ENCODE peak calls at places on chromosomes 2 and 18, in four cellular contexts. I, B, K and H are unnamed samples.

GRCh38 chr2:234372506-234372905 is 124.4 kb downstream of the ARL4C start:
- DNase-seq in I (no peak), B (no peak), K (no peak), H (no peak)

GRCh38 chr2:36682562-36682961 is 13.9 kb upstream of the VIT start:
- DNase-seq in I (no peak), B (no peak), K (no peak), H (no peak)

GRCh38 chr2:120287183-120288015 is 34.7 kb downstream of the RALB start:
- DNase-seq in I (peak; percentile 96), B (peak; percentile 84), K (no peak), H (no peak)

GRCh38 chr2:231918501-231919330 is 7.5 kb downstream of the NPPC start:
- DNase-seq in I (no peak), B (no peak), K (no peak), H (no peak)

GRCh38 chr18:23992119-23992940 is 22.2 kb upstream of the TTC39C start:
- DNase-seq in I (peak; percentile 38), B (peak; percentile 61), K (peak; percentile 67), H (peak; percentile 87)

GRCh38 chr2:174717273-174717672 is 47.0 kb downstream of the CHRNA1 start:
- DNase-seq in I (peak; percentile 53), B (no peak), K (no peak), H (no peak)

GRCh38 chr2:184769038-184769437 is 170.7 kb downstream of the ZNF804A start:
- DNase-seq in I (peak; percentile 81), B (no peak), K (no peak), H (no peak)

GRCh38 chr18:22485808-22486244 is 68.1 kb upstream of the CTAGE1 start:
- DNase-seq in I (no peak), B (no peak), K (no peak), H (no peak)

GRCh38 chr2:230958803-230959756 is 34.0 kb upstream of the GPR55 start:
- DNase-seq in I (no peak), B (no peak), K (no peak), H (no peak)

GRCh38 chr2:118554616-118555015 is 292.8 kb downstream of the EN1 start:
- DNase-seq in I (no peak), B (no peak), K (no peak), H (no peak)

GRCh38 chr2:241561811-241562210 is 3.3 kb downstream of the BOK start:
- DNase-seq in I (peak; percentile 80), B (peak; percentile 99), K (peak; percentile 75), H (peak; percentile 85)

GRCh38 chr2:215946581-215946980 is 66.8 kb downstream of the MREG start:
- DNase-seq in I (no peak), B (no peak), K (no peak), H (no peak)

GRCh38 chr2:230964136-230964730 is 31.7 kb upstream of the SPATA3 start:
- DNase-seq in I (no peak), B (no peak), K (no peak), H (no peak)

GRCh38 chr2:58030789-58031188 is 15.8 kb upstream of the VRK2 start:
- DNase-seq in I (peak; percentile 57), B (no peak), K (no peak), H (no peak)

GRCh38 chr2:54979645-54980044 is 70.6 kb downstream of the RTN4 start:
- DNase-seq in I (no peak), B (no peak), K (peak; percentile 85), H (no peak)

GRCh38 chr2:27094353-27094984 is 7.9 kb downstream of the KHK start:
- DNase-seq in I (no peak), B (no peak), K (no peak), H (no peak)

GRCh38 chr18:58754544-58755068 is 83.3 kb downstream of the MALT1 start:
- DNase-seq in I (no peak), B (no peak), K (no peak), H (peak; percentile 62)

GRCh38 chr2:45650851-45651414 is 542 bp upstream of the PRKCE start:
- DNase-seq in I (peak; percentile 98), B (peak; percentile 92), K (peak; percentile 92), H (peak; percentile 96)

GRCh38 chr2:43842866-43843226 is 4.1 kb downstream of the ABCG8 start:
- DNase-seq in I (no peak), B (no peak), K (no peak), H (no peak)

GRCh38 chr2:54871457-54872103 is 148.1 kb downstream of the EML6 start:
- DNase-seq in I (peak; percentile 45), B (no peak), K (no peak), H (no peak)

GRCh38 chr2:71060871-71061270 is 7.6 kb upstream of the NAGK start:
- DNase-seq in I (no peak), B (no peak), K (no peak), H (no peak)

GRCh38 chr2:104845552-104845931 is 8.4 kb upstream of the POU3F3 start:
- DNase-seq in I (no peak), B (no peak), K (no peak), H (no peak)

GRCh38 chr2:104846182-104846954 is 7.5 kb upstream of the POU3F3 start:
- DNase-seq in I (no peak), B (no peak), K (no peak), H (no peak)

GRCh38 chr2:104847821-104848160 is 6.1 kb upstream of the POU3F3 start:
- DNase-seq in I (no peak), B (no peak), K (no peak), H (no peak)

GRCh38 chr2:104848526-104848925 is 5.4 kb upstream of the POU3F3 start:
- DNase-seq in I (no peak), B (no peak), K (no peak), H (no peak)

GRCh38 chr2:104846955-104847820 is 6.7 kb upstream of the POU3F3 start:
- DNase-seq in I (no peak), B (no peak), K (no peak), H (no peak)
- H3K4me3 ChIP-seq in I (no peak overlapping the region), B (no peak overlapping the region), K (no peak overlapping the region), H (no peak overlapping the region)

GRCh38 chr2:221448086-221448856 is 123.8 kb downstream of the EPHA4 start:
- DNase-seq in I (no peak), B (no peak), K (no peak), H (no peak)

GRCh38 chr2:221449406-221449805 is 122.7 kb downstream of the EPHA4 start:
- DNase-seq in I (no peak), B (no peak), K (no peak), H (no peak)

GRCh38 chr2:221446140-221446539 is 126.0 kb downstream of the EPHA4 start:
- DNase-seq in I (no peak), B (no peak), K (no peak), H (no peak)

GRCh38 chr2:221448857-221449390 is 123.2 kb downstream of the EPHA4 start:
- DNase-seq in I (no peak), B (no peak), K (no peak), H (no peak)

DNA sequence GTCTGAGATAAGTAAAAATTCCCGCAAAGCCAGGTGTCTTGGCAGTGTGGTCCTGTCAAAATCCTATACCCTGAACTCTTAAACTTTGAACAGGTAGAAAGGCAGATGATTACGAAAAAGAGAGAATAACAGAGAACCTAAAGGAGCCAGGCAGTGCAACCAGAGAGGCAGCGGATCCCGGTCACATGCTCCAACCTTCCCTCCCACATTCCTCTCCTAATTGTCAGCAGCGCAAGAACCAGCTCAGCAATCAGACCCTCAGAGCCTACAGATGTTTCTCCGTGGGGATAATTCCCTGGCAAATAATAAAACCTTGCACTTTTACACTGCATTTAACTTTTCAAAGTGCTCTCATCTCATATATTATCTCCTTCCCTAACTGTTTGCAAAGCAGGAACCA is 124.8 kb downstream of the EPHA4 start:
- DNase-seq in I (peak; percentile 41), B (no peak), K (no peak), H (no peak)
- H3K4me1 ChIP-seq in I (peaks cover 2% of the 10 kb centered on the region), B (peaks cover 12% of the 10 kb centered on the region), K (no peaks in the 10 kb centered on the region), H (no peaks in the 10 kb centered on the region)

GRCh38 chr18:75130591-75131274 is 78.2 kb downstream of the PTGR3 start:
- DNase-seq in I (peak; percentile 12), B (peak; percentile 25), K (no peak), H (no peak)

GRCh38 chr18:75132471-75132870 is 76.5 kb downstream of the PTGR3 start:
- DNase-seq in I (no peak), B (no peak), K (no peak), H (no peak)

GRCh38 chr18:75132068-75132467 is 76.9 kb downstream of the PTGR3 start:
- DNase-seq in I (no peak), B (no peak), K (no peak), H (no peak)

GRCh38 chr18:75132931-75133525 is 75.9 kb downstream of the PTGR3 start:
- DNase-seq in I (no peak), B (no peak), K (no peak), H (no peak)

DNA sequence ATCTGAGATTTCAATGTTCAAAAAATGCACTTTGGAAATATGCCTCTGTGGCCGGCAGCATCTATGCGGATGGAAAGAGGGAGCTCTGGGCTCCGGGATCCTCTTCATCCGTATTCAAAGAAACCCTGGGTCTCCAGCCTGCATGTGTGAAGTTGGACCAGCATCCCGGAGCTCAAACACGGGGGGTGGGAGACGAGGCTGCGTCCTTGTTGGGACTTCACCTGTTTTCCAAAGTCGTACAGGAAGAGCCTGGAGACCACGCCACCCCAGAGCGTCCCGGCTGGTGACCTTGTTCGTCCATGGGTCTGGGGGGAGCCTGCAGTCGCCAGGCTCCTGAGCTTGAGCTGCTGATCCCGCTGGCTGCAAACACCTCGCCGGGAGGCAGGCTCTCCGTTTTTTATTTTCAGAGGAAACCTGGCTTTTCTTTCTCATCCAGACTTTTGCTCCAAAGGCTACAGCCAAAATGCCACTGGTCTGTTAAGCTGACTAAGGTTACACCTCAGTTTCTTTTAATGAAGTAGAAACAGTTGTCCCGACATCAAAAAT is 77.4 kb downstream of the PTGR3 start:
- DNase-seq in I (no peak), B (no peak), K (no peak), H (no peak)
- H3K4me3 ChIP-seq in I (no peak overlapping the region), B (no peak overlapping the region), K (no peak overlapping the region), H (no peak overlapping the region)

GRCh38 chr2:217908544-217908943 is 94.3 kb downstream of the TNS1 start:
- DNase-seq in I (no peak), B (no peak), K (no peak), H (no peak)

GRCh38 chr2:217910875-217911212 is 92.0 kb downstream of the TNS1 start:
- DNase-seq in I (no peak), B (no peak), K (no peak), H (no peak)

GRCh38 chr2:217911283-217911965 is 91.4 kb downstream of the TNS1 start:
- DNase-seq in I (no peak), B (no peak), K (no peak), H (no peak)

GRCh38 chr2:217907266-217907665 is 95.5 kb downstream of the TNS1 start:
- DNase-seq in I (no peak), B (no peak), K (no peak), H (no peak)

DNA sequence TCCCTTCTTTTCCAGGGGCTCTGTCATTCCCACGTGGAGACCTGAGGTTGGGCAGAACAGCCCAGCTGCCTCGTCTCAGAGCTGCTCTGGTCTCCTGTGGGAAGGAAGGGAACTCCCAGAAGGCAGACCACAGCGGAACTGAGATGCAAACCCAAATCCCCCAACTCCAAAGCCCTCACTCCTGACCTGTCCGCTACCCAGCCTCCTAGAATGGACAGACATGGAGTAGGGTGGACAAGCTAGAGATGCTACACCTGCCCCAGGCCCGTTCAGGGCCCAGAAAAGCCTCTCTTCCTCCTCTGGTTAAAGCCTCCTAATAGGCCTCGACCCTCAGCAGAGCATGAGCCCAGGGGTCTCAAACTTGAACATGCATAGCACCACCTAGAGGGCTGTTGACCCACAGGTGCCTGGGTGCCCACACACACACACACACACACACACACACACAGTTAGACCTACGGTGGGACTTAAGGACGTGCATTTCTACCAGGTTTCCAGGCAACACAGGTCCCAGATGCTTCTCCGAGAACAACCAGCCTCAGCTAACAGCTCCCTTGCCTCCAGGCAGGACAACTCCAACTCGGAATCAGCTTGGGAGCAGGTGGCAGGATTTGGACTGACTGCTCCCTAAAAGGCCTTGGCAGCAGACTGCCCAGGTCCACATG is 93.5 kb downstream of the TNS1 start:
- DNase-seq in I (no peak), B (no peak), K (no peak), H (no peak)
- H3K4me1 ChIP-seq in I (peaks cover 44% of the 10 kb centered on the region), B (peaks cover 3% of the 10 kb centered on the region), K (peaks cover 91% of the 10 kb centered on the region), H (peaks cover 3% of the 10 kb centered on the region)